ENCODE peak calls at places on chromosomes 12 and 14, in nine cellular contexts. X is upper lobe of right lung, P is A549, U is lung, A is body of pancreas, M is SJCRH30, Q is HCT116, R is tibial artery, E is heart right ventricle. V is an unnamed sample.

GRCh38 chr14:51395361-51395849 is 155.4 kb downstream of the TMX1 start:
- DNase-seq in R (no peak), Q (no peak), E (peak; percentile 44), U (no peak), P (no peak), X (no peak), M (peak; percentile 82), A (peak; percentile 30), V (peak; percentile 52)

GRCh38 chr14:94028450-94028826 is 2.3 kb downstream of the OTUB2 start:
- DNase-seq in A (no peak), U (no peak), R (no peak), E (no peak), X (no peak), Q (peak; percentile 88), P (no peak), M (peak; percentile 37), V (no peak)

GRCh38 chr14:89435527-89436273 is 18.7 kb upstream of the FOXN3 start:
- DNase-seq in X (no peak), M (no peak), E (no peak), A (no peak), Q (no peak), P (no peak), R (no peak), U (no peak), V (no peak)

GRCh38 chr12:118498171-118498570 is 121.8 kb downstream of the SUDS3 start:
- DNase-seq in U (no peak), A (peak; percentile 46), Q (no peak), X (no peak), P (no peak), M (no peak), R (no peak), E (no peak), V (no peak)

GRCh38 chr14:43464968-43465367 is 1042.1 kb downstream of the FSCB start:
- DNase-seq in M (no peak), A (no peak), U (no peak), R (no peak), X (no peak), P (no peak), E (no peak), Q (no peak), V (no peak)

GRCh38 chr12:26271024-26271423 is 75.7 kb downstream of the SSPN start:
- DNase-seq in U (no peak), A (no peak), E (no peak), R (no peak), X (no peak), Q (no peak), M (no peak), P (no peak), V (no peak)

GRCh38 chr12:116122639-116123038 is 154.9 kb downstream of the MED13L start:
- DNase-seq in X (no peak), M (no peak), Q (no peak), E (no peak), A (no peak), P (no peak), U (no peak), R (no peak), V (no peak)

GRCh38 chr12:132284618-132285310 is 44.6 kb downstream of the GALNT9 start:
- DNase-seq in M (no peak), A (no peak), E (no peak), Q (no peak), U (no peak), X (no peak), R (no peak), P (peak; percentile 51), V (no peak)

GRCh38 chr12:54349031-54349430 is 15.3 kb downstream of the GPR84 start:
- DNase-seq in E (no peak), X (no peak), A (no peak), R (no peak), Q (no peak), U (no peak), P (no peak), M (no peak), V (no peak)

GRCh38 chr14:20998674-20999366 is at the start of gene SLC39A2:
- DNase-seq in M (peak; percentile 20), Q (peak; percentile 33), P (no peak), E (peak; percentile 45), A (peak; percentile 38), U (peak; percentile 44), X (no peak), R (peak; percentile 68), V (peak; percentile 65)

GRCh38 chr14:91138511-91139359 is 24.9 kb downstream of the DGLUCY start:
- DNase-seq in A (peak; percentile 39), Q (no peak), R (no peak), U (no peak), E (no peak), M (peak; percentile 54), P (peak; percentile 28), X (no peak), V (no peak)

GRCh38 chr12:109387425-109388166 is 39.9 kb downstream of the MYO1H start:
- DNase-seq in X (no peak), A (no peak), U (no peak), P (peak; percentile 43), E (no peak), Q (peak; percentile 44), M (peak; percentile 61), R (no peak), V (no peak)

GRCh38 chr12:56713345-56713744 is 11.8 kb downstream of the NACA start:
- DNase-seq in X (no peak), M (no peak), R (no peak), E (no peak), P (no peak), A (no peak), U (no peak), Q (no peak), V (no peak)

GRCh38 chr12:63480186-63480585 is 188.1 kb downstream of the DPY19L2 start:
- DNase-seq in M (no peak), P (no peak), U (no peak), A (no peak), E (no peak), Q (no peak), R (no peak), X (no peak), V (no peak)

GRCh38 chr12:124640096-124640495 is 72.7 kb upstream of the NCOR2 start:
- DNase-seq in P (no peak), U (no peak), A (no peak), Q (no peak), E (no peak), M (no peak), X (no peak), R (no peak), V (no peak)

DNA sequence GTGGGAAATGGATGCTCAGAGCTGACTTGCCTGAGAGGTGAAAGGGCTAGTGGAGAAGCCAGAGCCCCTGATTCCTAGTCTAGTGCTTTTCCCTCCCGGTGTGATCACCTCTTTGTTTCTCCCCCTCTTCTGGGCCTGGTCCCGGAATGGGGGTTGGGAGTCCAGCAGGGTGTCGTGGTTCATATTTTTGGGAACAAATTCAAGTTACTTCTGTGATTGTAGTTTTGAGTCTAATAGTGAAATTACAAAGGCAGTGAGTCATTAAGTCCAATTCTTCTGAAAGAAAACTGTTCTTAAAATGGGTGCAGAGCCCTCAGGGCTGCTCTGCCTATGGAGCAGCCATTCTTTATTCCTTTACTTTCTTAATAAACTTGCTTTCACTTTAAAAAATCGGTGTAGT is 7.6 kb downstream of the SUSD6 start:
- DNase-seq in Q (no peak), M (no peak), R (no peak), X (no peak), P (no peak), A (no peak), E (no peak), U (no peak), V (no peak)
- H3K4me1 ChIP-seq in Q (no peaks in the 10 kb centered on the region), M (no peaks in the 10 kb centered on the region), R (peaks cover 95% of the 10 kb centered on the region), X (peaks cover 92% of the 10 kb centered on the region), P (peaks cover 3% of the 10 kb centered on the region), A (peaks cover 91% of the 10 kb centered on the region), E (peaks cover 100% of the 10 kb centered on the region), U (peaks cover 60% of the 10 kb centered on the region), V (no peaks in the 10 kb centered on the region)

DNA sequence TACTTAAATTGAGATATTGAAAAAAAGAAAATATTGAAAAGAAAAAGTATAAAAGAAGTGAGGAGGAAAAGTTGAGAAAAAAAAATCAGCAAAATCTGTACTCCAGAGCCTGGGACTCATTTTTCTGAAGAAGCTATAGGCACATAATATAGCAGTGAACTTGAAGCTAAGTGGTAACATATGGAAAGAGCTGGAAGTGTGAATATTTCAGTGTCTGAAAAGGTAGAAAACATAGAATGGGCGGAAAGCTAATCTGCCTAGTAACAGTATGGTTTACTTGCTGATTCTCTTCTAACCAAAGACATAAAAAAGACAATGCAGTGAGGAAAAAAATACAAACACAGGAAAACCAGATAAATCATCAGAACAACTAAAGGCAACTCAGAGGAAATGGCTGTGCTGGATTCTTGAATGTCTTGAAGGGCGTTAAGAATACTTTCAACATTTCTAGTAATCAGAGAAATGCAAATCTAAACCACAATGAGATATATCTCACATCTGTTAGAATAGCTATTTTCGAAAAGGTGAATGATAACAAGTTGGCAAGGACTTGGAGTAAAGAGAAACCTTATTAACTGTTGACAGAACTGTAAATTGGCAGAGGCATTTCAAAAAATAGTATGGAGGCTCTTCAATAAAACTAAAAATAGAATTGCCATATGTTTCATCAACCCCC is 784.6 kb downstream of the LRFN5 start:
- DNase-seq in X (no peak), E (no peak), M (no peak), U (no peak), Q (no peak), A (no peak), R (no peak), P (no peak), V (no peak)
- H3K27ac ChIP-seq in X (no peak overlapping the region), E (no peak overlapping the region), M (no peak overlapping the region), U (no peak overlapping the region), Q (no peak overlapping the region), A (no peak overlapping the region), R (no peak overlapping the region), P (no peak overlapping the region), V (no peak overlapping the region)

GRCh38 chr12:103495158-103495782 is 498 bp downstream of the C12orf42 start:
- DNase-seq in A (no peak), Q (no peak), P (peak; percentile 36), X (peak; percentile 69), M (no peak), U (no peak), R (no peak), E (no peak), V (peak; percentile 91)

GRCh38 chr12:103495783-103496456 is at the start of gene C12orf42:
- DNase-seq in E (no peak), U (no peak), P (peak; percentile 80), A (no peak), Q (peak; percentile 12), M (peak; percentile 9), X (no peak), R (no peak), V (peak; percentile 65)

GRCh38 chr12:103501447-103501846 is 5.7 kb upstream of the C12orf42 start:
- DNase-seq in P (no peak), M (no peak), Q (no peak), A (no peak), E (no peak), X (no peak), R (no peak), U (no peak), V (no peak)

GRCh38 chr12:103499571-103499970 is 3.8 kb upstream of the C12orf42 start:
- DNase-seq in P (no peak), X (no peak), U (no peak), M (no peak), Q (no peak), E (no peak), A (no peak), R (no peak), V (no peak)

GRCh38 chr12:103498990-103499389 is 3.2 kb upstream of the C12orf42 start:
- DNase-seq in X (no peak), A (no peak), R (no peak), P (no peak), Q (no peak), M (no peak), E (no peak), U (no peak), V (no peak)
- H3K4me3 ChIP-seq in X (no peak overlapping the region), A (no peak overlapping the region), R (no peak overlapping the region), P (no peak overlapping the region), Q (no peak overlapping the region), M (no peak overlapping the region), E (no peak overlapping the region), U (no peak overlapping the region), V (no peak overlapping the region)

GRCh38 chr12:31965090-31965489 is 5.9 kb downstream of the RESF1 start:
- DNase-seq in E (no peak), A (no peak), U (no peak), Q (no peak), M (no peak), R (no peak), X (no peak), P (no peak), V (no peak)
- H3K4me1 ChIP-seq in E (peaks cover 70% of the 10 kb centered on the region), A (peaks cover 38% of the 10 kb centered on the region), U (peaks cover 39% of the 10 kb centered on the region), Q (peaks cover 15% of the 10 kb centered on the region), M (peaks cover 2% of the 10 kb centered on the region), R (peaks cover 32% of the 10 kb centered on the region), X (peaks cover 67% of the 10 kb centered on the region), P (peaks cover 24% of the 10 kb centered on the region), V (peaks cover 9% of the 10 kb centered on the region)